ENCODE peak calls at places on chromosomes 16 and 17, in six cellular contexts. T is K562, Z is HepG2, N is HCT116, S is GM12878, P is Panc1. R is an unnamed sample.

GRCh38 chr16:10620120-10620519 is 39.7 kb upstream of the EMP2 start:
- ATAC-seq in N (no peak), P (no peak), S (no peak), T (no peak), Z (no peak), R (no peak)

GRCh38 chr17:76050226-76051070 is 21.9 kb downstream of the SRP68 start:
- ATAC-seq in P (no peak), Z (no peak), T (no peak), S (no peak), N (no peak), R (no peak)

GRCh38 chr17:35467824-35468223 is 19.3 kb upstream of the SLFN13 start:
- ATAC-seq in S (no peak), Z (no peak), P (no peak), N (no peak), T (no peak), R (no peak)

GRCh38 chr16:65657556-65657955 is 535.7 kb upstream of the CDH11 start:
- ATAC-seq in N (no peak), S (no peak), Z (no peak), T (no peak), P (no peak), R (no peak)

GRCh38 chr17:45367216-45367615 is 50.4 kb upstream of the MAP3K14 start:
- ATAC-seq in T (no peak), P (no peak), N (no peak), Z (no peak), S (no peak), R (no peak)

GRCh38 chr16:84082110-84082509 is 34.6 kb downstream of the MBTPS1 start:
- ATAC-seq in N (peak; percentile 28), T (no peak), P (no peak), S (no peak), Z (no peak), R (no peak)

GRCh38 chr16:11333010-11333409 is 12.2 kb upstream of the RMI2 start:
- ATAC-seq in T (no peak), S (no peak), Z (peak; percentile 18), N (no peak), P (no peak), R (no peak)

GRCh38 chr16:22240023-22240697 is 34.1 kb downstream of the EEF2K start:
- ATAC-seq in N (no peak), T (no peak), S (no peak), P (no peak), Z (no peak), R (peak; percentile 82)

GRCh38 chr17:43171761-43172487 is 910 bp downstream of the NBR1 start:
- ATAC-seq in N (no peak), P (no peak), S (no peak), T (peak; percentile 3), Z (no peak), R (no peak)

DNA sequence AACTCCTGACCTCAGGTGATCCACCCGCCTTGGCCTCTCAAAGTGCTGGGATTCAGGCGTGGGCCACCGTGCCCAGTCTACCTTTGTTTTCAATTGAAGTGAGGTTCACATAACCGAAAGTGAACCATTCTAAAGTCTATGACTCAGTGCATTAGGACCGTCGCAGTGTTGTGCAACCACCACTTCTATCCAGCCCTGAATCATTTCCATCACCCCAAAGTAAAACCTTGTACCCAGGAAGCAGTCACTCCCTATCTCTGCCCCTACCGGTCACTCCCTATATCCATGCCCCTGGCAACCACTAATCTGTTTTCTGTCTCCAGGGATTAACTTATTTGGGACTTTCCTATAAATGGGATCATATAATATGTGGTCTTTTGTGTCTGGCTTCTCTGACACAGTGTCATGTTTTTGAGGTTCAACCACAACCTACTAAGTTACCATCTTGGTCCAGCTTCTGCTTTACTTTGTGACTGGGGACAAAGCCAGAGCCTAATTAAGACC is 28.3 kb upstream of the CDC42EP4 start:
- ATAC-seq in T (peak; percentile 43), P (no peak), N (peak; percentile 88), Z (peak; percentile 69), S (peak; percentile 71), R (peak; percentile 68)
- TF ChIP-seq POLR2AphosphoS5 in T (no peak), P (no peak), N (peak; percentile 48), Z (no peak), S (no peak), R (peak; percentile 56)

DNA sequence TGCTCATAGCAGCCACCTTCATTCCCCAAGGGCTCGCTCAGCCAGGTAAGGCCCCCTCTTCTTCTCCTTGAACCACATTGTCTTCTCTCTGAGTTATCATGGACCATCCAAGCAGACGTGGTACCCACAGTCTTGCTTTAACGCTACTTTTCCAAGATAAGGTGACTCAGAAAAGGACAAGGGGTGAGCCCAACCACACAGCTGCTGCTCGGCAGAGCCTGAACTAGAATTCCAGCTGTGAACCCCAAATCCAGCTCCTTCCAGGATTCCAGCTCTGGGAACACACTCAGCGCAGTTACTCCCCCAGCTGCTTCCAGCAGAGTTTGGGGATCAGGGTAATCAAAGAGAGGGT is 272 bp downstream of the CCL2 start:
- ATAC-seq in T (no peak), S (no peak), Z (no peak), P (no peak), N (no peak), R (no peak)
- H3K27ac ChIP-seq in T (no peak overlapping the region), S (no peak overlapping the region), Z (no peak overlapping the region), P (peak overlapping the region; percentile 98), N (no peak overlapping the region), R (peak overlapping the region; percentile 87)

GRCh38 chr17:49730078-49730786 is 22.5 kb upstream of the SLC35B1 start:
- ATAC-seq in P (peak; percentile 49), S (no peak), T (no peak), Z (no peak), N (no peak), R (peak; percentile 94)
- TF ChIP-seq POLR2AphosphoS5 in P (no peak), S (no peak), T (no peak), Z (no peak), N (no peak), R (peak; percentile 79)

DNA sequence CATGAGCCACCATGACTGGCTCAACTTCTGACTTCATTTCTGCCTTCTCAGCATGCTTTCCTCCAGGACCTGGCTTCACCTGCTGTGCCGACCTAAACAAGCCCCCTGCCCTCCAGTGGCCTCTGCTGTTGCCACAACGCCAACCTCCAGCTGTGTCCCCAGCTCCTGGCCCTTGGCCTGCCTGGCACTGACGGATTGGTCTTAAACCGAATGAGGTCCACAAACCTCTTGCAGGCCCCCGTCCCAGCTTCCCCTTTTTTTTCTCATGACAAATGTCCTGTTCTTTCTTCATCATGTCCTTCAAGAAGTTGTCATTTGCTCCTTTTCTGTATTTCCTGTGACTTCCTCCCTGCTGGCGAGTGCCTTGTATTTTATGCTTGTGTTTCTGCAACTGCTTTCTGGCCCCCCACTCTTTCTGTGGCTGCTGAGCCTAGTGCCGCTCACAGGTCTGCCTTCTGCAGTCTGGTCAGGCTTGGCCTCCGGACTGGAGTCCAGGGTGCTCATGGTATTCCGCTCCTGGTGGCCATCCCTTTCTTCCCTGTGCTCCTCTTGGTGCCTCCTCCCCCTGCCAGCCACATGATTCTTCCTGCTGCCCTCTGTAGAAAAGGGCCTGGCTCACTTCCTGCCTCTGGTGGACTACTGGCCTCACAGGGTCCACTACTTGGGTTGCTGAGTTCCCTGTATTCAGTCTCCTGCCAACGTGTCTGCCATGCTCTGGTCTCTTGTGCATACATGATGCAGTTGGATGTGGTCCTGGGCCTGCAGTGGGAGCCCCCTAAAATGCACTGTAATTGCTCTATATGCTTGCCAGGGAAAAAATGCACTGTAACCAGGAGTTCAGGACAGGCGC is 2.9 kb downstream of the ATP6V0C start:
- ATAC-seq in N (no peak), S (no peak), P (no peak), Z (no peak), T (no peak), R (no peak)
- H3K27ac ChIP-seq in N (peak overlapping the region; percentile 35), S (peak overlapping the region; percentile 11), P (peak overlapping the region; percentile 63), Z (peak overlapping the region; percentile 42), T (no peak overlapping the region), R (peak overlapping the region; percentile 96)

GRCh38 chr17:82062984-82063368 is 2.6 kb downstream of the DUS1L start:
- ATAC-seq in P (no peak), S (no peak), Z (no peak), N (no peak), T (no peak), R (no peak)

GRCh38 chr17:82062076-82062983 is 3.3 kb downstream of the DUS1L start:
- ATAC-seq in S (no peak), P (peak; percentile 21), Z (peak; percentile 40), T (peak; percentile 36), N (no peak), R (no peak)

GRCh38 chr17:82060614-82061013 is 5.0 kb downstream of the DUS1L start:
- ATAC-seq in P (no peak), Z (no peak), T (no peak), N (no peak), S (no peak), R (no peak)

GRCh38 chr17:82060001-82060380 is 5.6 kb downstream of the DUS1L start:
- ATAC-seq in S (no peak), N (no peak), T (no peak), Z (no peak), P (no peak), R (no peak)

DNA sequence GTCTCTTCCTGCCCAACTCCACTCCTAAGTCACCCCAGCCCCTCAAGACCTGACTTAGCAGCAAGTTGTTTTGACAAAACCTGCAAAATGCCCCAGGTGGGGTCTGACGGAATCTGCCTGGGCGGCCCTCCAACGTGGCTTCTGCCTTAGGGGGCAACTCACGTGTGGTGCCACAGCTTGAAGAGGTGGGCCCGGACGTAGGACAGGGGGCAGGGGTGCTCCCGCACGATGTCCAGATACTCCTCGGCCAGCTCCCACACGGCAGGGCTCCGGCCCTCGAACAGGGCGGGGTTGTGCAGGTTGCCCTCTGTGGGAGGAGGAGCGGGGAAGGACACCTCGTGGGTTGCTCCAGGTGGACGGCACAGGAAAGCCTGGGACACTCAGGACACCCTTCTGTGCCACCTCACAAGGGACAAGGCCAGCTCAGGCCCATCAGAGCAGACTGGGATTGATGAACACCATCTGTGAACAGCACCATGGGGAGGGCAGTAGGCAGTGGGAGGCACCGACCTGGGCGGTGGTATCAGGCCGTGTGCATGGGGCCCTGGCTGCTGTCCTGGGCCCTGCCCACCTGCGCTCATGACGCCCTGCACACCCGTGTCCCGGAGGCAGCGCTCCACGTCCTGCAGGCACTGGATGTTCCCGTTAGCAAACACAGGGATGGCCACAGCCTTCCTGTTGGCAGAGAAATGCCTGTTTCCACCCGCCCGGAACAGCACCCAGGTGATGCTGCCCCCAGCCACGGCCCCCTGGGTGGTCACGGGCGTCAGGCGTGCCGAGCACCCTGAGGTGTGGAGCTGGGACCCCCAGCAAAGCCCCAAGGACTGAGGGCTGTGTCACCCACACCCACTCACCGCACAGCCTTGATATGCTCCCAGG is 4.3 kb downstream of the DUS1L start:
- ATAC-seq in T (no peak), Z (no peak), P (no peak), N (no peak), S (no peak), R (no peak)
- TF ChIP-seq POLR2AphosphoS5 in T (no peak), Z (no peak), P (no peak), N (no peak), S (peak; percentile 52), R (no peak)